ENCODE peak calls at places on chromosomes 2 and 18, in seven cellular contexts. X is sigmoid colon, H is H1, P is SK-N-SH, D is stomach, C is suprapubic skin, G is upper lobe of left lung. N is an unnamed sample. For H3K4me1, the result is how much of the 10 kb centered on the place peaks cover.

GRCh38 chr2:161388146-161388779 is 27.8 kb upstream of the TBR1 start:
- DNase-seq in C (no peak), D (no peak), G (no peak), H (no peak), X (no peak), P (no peak), N (no peak)

GRCh38 chr18:49813071-49813320 is 337 bp downstream of the ACAA2 start:
- DNase-seq in X (peak), H (no peak), C (peak), P (no peak), G (peak), D (peak), N (no peak)

GRCh38 chr2:19369341-19369955 is 11.0 kb upstream of the OSR1 start:
- DNase-seq in G (no peak), X (no peak), P (no peak), H (no peak), D (no peak), C (no peak), N (peak)

GRCh38 chr2:98445167-98445522 is 487 bp downstream of the INPP4A start:
- DNase-seq in D (no peak), G (no peak), C (no peak), X (no peak), P (no peak), H (no peak), N (no peak)

GRCh38 chr18:23809411-23809810 is 120.2 kb downstream of the LAMA3 start:
- DNase-seq in D (no peak), X (no peak), G (no peak), P (no peak), C (no peak), H (no peak), N (no peak)

GRCh38 chr2:77398970-77399369 is 123.2 kb downstream of the LRRTM4 start:
- DNase-seq in G (no peak), D (no peak), P (no peak), C (no peak), H (no peak), X (no peak), N (no peak)

GRCh38 chr2:68516051-68516771 is 48.8 kb downstream of the APLF start:
- DNase-seq in C (no peak), D (no peak), X (no peak), P (no peak), G (no peak), H (no peak), N (no peak)

GRCh38 chr2:39723946-39724827 is 54.9 kb downstream of the THUMPD2 start:
- DNase-seq in X (no peak), C (no peak), G (no peak), P (no peak), H (no peak), D (no peak), N (no peak)

GRCh38 chr2:43075054-43075593 is 151.3 kb downstream of the ZFP36L2 start:
- DNase-seq in C (peak), D (peak), H (no peak), P (peak), G (no peak), X (peak), N (no peak)

GRCh38 chr2:224173882-224174415 is 134.9 kb upstream of the SERPINE2 start:
- DNase-seq in C (no peak), D (no peak), H (no peak), X (no peak), P (no peak), G (no peak), N (no peak)

GRCh38 chr2:230170532-230170931 is 49.3 kb downstream of the SP110 start:
- DNase-seq in D (peak), H (no peak), G (no peak), C (no peak), X (no peak), P (no peak), N (peak)

DNA sequence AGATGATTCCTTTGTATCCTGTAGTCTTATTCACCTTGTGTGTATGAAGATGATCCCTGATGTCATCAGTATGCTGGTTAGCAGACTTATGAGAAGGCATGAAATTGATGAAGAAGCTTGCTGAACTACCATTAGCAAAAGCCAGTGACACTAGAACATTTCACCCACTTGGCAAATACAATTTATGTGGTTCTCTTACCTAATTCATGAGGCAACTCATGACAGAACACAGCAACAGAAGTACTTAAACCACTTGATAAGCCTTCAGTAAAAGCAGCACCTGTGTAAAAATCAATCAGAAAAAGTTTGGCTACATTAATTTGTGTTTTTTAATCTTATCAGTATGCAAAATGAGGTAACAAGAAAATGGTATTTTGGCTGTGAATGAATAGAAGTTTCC is 16.8 kb downstream of the SLC39A6 start:
- DNase-seq in H (no peak), G (no peak), X (no peak), D (no peak), C (no peak), P (no peak), N (no peak)
- TF ChIP-seq EP300 in H (no peak), G (no peak), X (no peak), D (no peak), C (no peak), P (no peak), N (no peak)

GRCh38 chr2:239255643-239256042 is 145.2 kb downstream of the HDAC4 start:
- DNase-seq in X (no peak), H (no peak), G (no peak), P (no peak), D (no peak), C (no peak), N (no peak)

GRCh38 chr2:239255218-239255617 is 145.6 kb downstream of the HDAC4 start:
- DNase-seq in G (no peak), D (peak), C (no peak), P (no peak), X (no peak), H (no peak), N (no peak)

GRCh38 chr2:239257511-239257937 is 143.3 kb downstream of the HDAC4 start:
- DNase-seq in C (peak), H (no peak), X (peak), G (no peak), D (no peak), P (no peak), N (no peak)

GRCh38 chr2:239258248-239258647 is 142.6 kb downstream of the HDAC4 start:
- DNase-seq in C (peak), X (no peak), P (no peak), G (no peak), D (no peak), H (no peak), N (no peak)

GRCh38 chr2:239256297-239256696 is 144.5 kb downstream of the HDAC4 start:
- DNase-seq in P (no peak), H (no peak), C (peak), G (no peak), D (peak), X (peak), N (no peak)
- H3K4me1 ChIP-seq in P (under half), H (under half), C (under half), G (under half), D (half or more), X (half or more), N (half or more)

GRCh38 chr2:3319745-3320566 is 57.7 kb downstream of the EIPR1 start:
- DNase-seq in X (peak), C (no peak), G (no peak), H (no peak), P (no peak), D (no peak), N (no peak)
- TF ChIP-seq POLR2AphosphoS5 in X (no peak), C (no peak), G (no peak), H (no peak), P (no peak), D (no peak), N (no peak)

DNA sequence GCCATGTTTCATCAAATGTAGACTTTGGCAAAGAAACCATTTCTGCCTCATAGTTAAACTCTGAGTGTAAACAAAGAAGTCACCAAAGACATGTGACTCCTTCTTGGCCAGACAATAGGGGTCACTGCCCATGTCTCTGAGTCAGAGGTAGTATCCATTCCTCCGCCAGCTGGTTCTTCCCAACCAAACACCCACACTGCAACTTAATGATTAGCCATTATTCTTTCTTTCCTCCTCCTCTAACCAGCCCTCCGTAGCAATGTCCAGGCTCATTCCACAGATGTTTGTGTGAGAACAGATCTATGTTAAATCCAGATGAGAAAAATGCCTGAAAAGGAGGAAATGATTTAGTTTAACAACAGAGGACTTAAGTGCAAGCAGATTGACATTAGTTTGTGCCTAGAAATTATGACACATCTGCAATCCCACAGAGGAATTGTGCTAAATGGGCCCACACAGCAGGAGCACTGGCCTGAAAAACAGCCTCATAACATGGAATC is 127.9 kb upstream of the SH3BP4 start:
- DNase-seq in H (no peak), P (no peak), C (no peak), G (no peak), D (no peak), X (peak), N (no peak)
- TF ChIP-seq EP300 in H (no peak), P (peak), C (no peak), G (no peak), D (no peak), X (no peak), N (no peak)